ENCODE peak calls at places on chromosome 10, in seven cellular contexts. Q is brain microvascular endothelial cell; Z is OCI-LY7; W is suprapubic skin; F is CD8-positive, alpha-beta T cell; D is upper lobe of right lung; C is cardiac fibroblast. B is an unnamed sample.
A peak's percentile ranks its signal among the peaks of the same experiment; 100 is the strongest.

GRCh38 chr10:119817991-119818888 is 54.4 kb downstream of the MCMBP start:
- DNase-seq in Q (peak; percentile 48), Z (no peak), W (peak; percentile 80), F (no peak), D (peak; percentile 74), C (peak; percentile 65), B (peak; percentile 96)

GRCh38 chr10:97612386-97612785 is 20.9 kb downstream of the MORN4 start:
- DNase-seq in Q (peak; percentile 53), Z (peak; percentile 57), W (no peak), F (no peak), D (no peak), C (peak; percentile 76), B (no peak)

GRCh38 chr10:34792881-34793280 is 22.2 kb downstream of the PARD3 start:
- DNase-seq in Q (no peak), Z (no peak), W (no peak), F (no peak), D (no peak), C (no peak), B (no peak)

GRCh38 chr10:102777696-102778530 is 34.2 kb downstream of the WBP1L start:
- DNase-seq in Q (no peak), Z (no peak), W (no peak), F (no peak), D (no peak), C (no peak), B (no peak)

GRCh38 chr10:124688366-124688765 is 55.8 kb downstream of the FAM53B start:
- DNase-seq in Q (no peak), Z (no peak), W (no peak), F (no peak), D (no peak), C (no peak), B (no peak)

GRCh38 chr10:132579027-132579859 is 41.7 kb downstream of the INPP5A start:
- DNase-seq in Q (no peak), Z (no peak), W (peak; percentile 55), F (peak; percentile 27), D (no peak), C (no peak), B (no peak)

GRCh38 chr10:88892223-88892967 is 12.3 kb downstream of the STAMBPL1 start:
- DNase-seq in Q (peak; percentile 47), Z (no peak), W (no peak), F (no peak), D (no peak), C (no peak), B (no peak)

GRCh38 chr10:127934383-127934782 is 27.5 kb downstream of the PTPRE start:
- DNase-seq in Q (no peak), Z (no peak), W (no peak), F (no peak), D (no peak), C (no peak), B (no peak)

GRCh38 chr10:24007359-24007758 is 201.6 kb upstream of the KIAA1217 start:
- DNase-seq in Q (no peak), Z (no peak), W (no peak), F (no peak), D (no peak), C (no peak), B (no peak)

GRCh38 chr10:89937494-89937893 is 236.1 kb downstream of the KIF20B start:
- DNase-seq in Q (no peak), Z (no peak), W (no peak), F (no peak), D (no peak), C (no peak), B (no peak)

DNA sequence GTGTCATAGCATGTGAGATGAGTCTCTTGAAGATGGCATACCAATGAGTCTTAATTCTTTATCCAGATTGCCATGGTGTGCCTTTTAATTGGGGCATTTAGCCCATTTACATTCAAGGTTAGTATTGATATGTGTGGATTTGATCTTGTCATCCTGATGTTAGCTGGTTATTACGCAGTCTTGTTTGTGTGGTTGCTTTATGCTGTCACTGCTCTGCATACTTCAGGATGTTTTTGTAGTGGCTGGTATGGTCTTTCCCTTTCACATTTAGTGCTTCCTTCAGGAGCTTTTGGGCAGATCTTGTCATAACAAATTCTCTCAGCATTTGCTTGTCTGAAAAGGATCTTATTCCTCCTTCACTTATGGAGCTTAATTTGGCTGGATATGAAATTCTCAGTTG is 16.5 kb downstream of the FAM25A start:
- DNase-seq in Q (no peak), Z (no peak), W (no peak), F (no peak), D (no peak), C (no peak), B (no peak)
- TF ChIP-seq CTCF in Q (no peak), Z (no peak), W (no peak), F (no peak), D (no peak), C (no peak), B (no peak)

GRCh38 chr10:54796876-54797275 is 4.2 kb downstream of the PCDH15 start:
- DNase-seq in Q (no peak), Z (no peak), W (no peak), F (no peak), D (no peak), C (no peak), B (no peak)

GRCh38 chr10:54797636-54798395 is 3.2 kb downstream of the PCDH15 start:
- DNase-seq in Q (no peak), Z (no peak), W (no peak), F (no peak), D (no peak), C (no peak), B (no peak)

GRCh38 chr10:54799491-54799890 is 1.5 kb downstream of the PCDH15 start:
- DNase-seq in Q (no peak), Z (no peak), W (no peak), F (no peak), D (no peak), C (no peak), B (no peak)

DNA sequence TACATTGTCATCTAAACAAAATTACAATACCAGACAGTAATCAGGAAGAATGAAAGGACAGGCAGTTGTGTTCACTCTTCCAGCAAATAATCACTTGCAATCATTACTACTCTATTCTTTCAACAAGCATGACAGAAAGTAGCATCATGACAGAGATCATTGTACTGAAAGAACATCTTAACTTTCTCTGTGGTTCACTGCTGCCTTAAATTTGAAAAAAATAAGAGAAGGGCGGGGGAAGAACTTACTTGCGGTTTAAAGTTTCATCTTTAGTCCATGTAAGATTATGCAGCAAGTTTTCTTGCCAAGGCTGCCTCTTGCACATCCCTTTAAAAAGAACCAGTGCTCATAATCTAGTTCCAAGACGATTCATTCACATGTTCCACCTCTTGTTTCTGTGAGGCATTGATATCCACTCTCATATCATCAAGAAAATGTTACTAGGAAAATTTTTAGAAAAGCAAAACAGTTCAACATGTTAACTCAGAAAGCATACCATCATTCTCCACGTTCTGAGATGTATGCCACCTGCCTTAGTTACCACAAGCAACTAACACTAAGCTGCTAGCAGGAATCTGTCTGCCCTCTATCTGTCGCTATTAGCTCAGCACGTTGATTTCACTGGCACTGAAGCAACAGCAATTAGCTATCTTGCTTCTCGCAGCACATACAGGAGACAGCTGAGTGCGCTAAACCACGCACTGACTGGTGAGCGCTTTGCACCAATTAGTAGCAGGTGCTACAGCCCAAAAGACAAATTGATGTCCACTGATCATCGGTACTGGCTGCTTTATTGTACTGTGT is at the start of gene PCDH15:
- DNase-seq in Q (no peak), Z (peak; percentile 3), W (no peak), F (no peak), D (no peak), C (peak; percentile 14), B (no peak)
- TF ChIP-seq CTCF in Q (peak; percentile 62), Z (peak; percentile 17), W (no peak), F (no peak), D (peak; percentile 38), C (no peak), B (peak; percentile 67)

DNA sequence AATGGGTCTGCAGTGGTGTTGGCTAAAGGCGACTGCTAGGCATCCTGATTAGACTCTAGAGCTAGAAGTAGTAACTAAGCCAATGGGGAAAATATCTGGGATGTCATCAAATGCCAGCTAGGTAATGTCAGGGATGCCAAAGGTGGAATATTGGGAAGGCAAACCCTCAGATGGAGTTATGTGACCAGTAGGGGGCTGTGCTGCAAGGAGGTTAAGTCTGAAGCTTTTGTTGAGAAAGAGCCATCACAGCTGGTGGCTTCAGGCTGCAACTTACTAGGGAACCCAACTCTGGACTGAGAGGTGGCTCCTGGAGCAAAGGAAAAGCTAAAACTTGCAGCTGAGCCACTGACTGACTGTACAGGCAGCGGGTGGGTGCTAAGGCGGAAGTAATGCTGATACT is 576.9 kb upstream of the GHITM start:
- DNase-seq in Q (no peak), Z (no peak), W (no peak), F (no peak), D (no peak), C (no peak), B (no peak)
- TF ChIP-seq CTCF in Q (no peak), Z (no peak), W (no peak), F (no peak), D (no peak), C (peak; percentile 17), B (no peak)

GRCh38 chr10:31770307-31770902 is 158.2 kb downstream of the ARHGAP12 start:
- DNase-seq in Q (no peak), Z (peak; percentile 47), W (no peak), F (peak; percentile 63), D (peak; percentile 74), C (no peak), B (no peak)
- TF ChIP-seq CTCF in Q (peak; percentile 75), Z (peak; percentile 88), W (peak; percentile 55), F (peak; percentile 89), D (peak; percentile 84), C (peak; percentile 52), B (peak; percentile 60)